ENCODE peak calls at places on chromosomes 16 and 17, in eight cellular contexts. M is IMR-90; A is uterus; S is lower leg skin; H is fibroblast of pulmonary artery; Y is sigmoid colon; R is CD8-positive, alpha-beta memory T cell; K is CD8-positive, alpha-beta T cell. N is an unnamed sample.

GRCh38 chr16:26433807-26434206 is 632.9 kb upstream of the C16orf82 start:
- DNase-seq in M (no peak), A (no peak), S (no peak), H (no peak), Y (no peak), R (no peak), K (no peak), N (no peak)

GRCh38 chr16:83403751-83404150 is 404.0 kb upstream of the HSBP1 start:
- DNase-seq in M (peak), A (no peak), S (no peak), H (peak), Y (no peak), R (no peak), K (no peak), N (peak)

GRCh38 chr17:74731347-74731605 is 5.8 kb upstream of the RAB37 start:
- DNase-seq in M (no peak), A (no peak), S (no peak), H (no peak), Y (no peak), R (no peak), K (no peak), N (no peak)

GRCh38 chr17:27845264-27846041 is 45.1 kb upstream of the NOS2 start:
- DNase-seq in M (no peak), A (no peak), S (no peak), H (no peak), Y (no peak), R (no peak), K (no peak), N (no peak)

GRCh38 chr16:58258326-58258725 is 36.5 kb downstream of the PRSS54 start:
- DNase-seq in M (no peak), A (no peak), S (no peak), H (no peak), Y (no peak), R (no peak), K (no peak), N (no peak)

GRCh38 chr16:57970319-57970718 is 609 bp downstream of the CNGB1 start:
- DNase-seq in M (no peak), A (no peak), S (no peak), H (no peak), Y (no peak), R (no peak), K (no peak), N (no peak)

GRCh38 chr17:44108440-44109311 is 14.8 kb downstream of the HDAC5 start:
- DNase-seq in M (peak), A (peak), S (peak), H (peak), Y (peak), R (no peak), K (no peak), N (peak)

GRCh38 chr17:14301279-14301760 is 439 bp downstream of the HS3ST3B1 start:
- DNase-seq in M (no peak), A (no peak), S (no peak), H (no peak), Y (no peak), R (no peak), K (no peak), N (peak)

DNA sequence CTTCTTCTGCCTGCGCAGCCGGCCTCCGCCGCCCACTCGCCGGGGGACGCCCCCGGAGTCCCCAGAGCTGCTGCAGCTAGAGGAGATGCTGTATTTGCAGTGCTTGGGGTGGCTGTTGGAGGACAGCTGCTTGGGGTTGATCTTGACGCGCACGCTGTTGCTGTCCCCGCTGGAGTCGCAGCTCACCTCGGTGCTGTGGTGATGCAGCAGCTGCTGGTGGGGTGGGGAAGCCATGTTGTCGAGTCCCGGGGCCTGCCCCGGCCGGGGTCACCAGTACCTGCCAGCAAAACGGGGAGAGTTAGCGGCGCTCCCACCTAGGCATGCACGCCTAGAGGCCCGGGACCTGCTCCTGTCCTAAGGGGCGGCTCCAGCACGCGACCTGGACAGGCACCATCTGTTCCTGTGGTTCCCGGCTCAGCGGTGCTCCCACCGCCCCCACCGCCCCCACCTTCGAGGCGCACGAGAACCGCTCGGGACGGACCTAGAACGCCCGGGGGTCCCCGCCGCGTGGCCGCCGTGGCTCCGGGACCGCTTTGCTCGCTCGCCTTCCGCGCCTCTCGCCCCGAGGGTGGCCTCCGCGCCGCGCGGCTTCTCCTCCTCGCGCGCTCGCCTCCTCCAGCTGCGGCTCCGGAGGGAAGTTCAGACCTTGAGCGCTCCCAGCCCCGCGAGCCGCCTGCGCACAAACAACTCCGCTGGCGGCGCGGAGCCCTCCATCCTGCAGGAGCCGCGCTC is 867 bp downstream of the ADCY9 start:
- DNase-seq in M (peak), A (peak), S (peak), H (peak), Y (peak), R (peak), K (peak), N (peak)
- H3K4me3 ChIP-seq in M (peak), A (peak), S (peak), H (peak), Y (peak), R (peak), K (peak), N (peak)

DNA sequence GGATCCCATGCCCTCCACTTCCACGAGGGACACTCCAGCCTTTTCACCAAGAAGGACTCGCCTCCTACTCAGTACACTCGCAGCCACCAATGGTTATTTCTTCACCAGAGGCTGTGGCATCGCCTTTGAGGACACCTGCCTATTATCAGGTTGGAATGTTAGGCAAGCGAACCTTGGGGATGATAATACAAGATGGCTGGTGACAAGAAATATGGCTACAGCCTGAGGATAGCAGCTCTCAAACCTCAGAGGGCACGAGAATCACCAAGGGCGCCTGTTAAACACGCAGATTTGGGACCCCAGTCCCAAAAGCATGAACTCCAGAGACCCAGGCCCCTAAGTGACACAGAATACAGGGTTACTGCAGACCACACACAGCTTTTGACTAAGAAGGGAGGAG is 58.1 kb downstream of the CYTH1 start:
- DNase-seq in M (no peak), A (no peak), S (peak), H (no peak), Y (no peak), R (no peak), K (no peak), N (no peak)
- H3K4me3 ChIP-seq in M (no peak), A (no peak), S (no peak), H (no peak), Y (no peak), R (peak), K (no peak), N (no peak)

GRCh38 chr17:58224315-58224714 is 5.3 kb upstream of the MKS1 start:
- DNase-seq in M (peak), A (no peak), S (no peak), H (peak), Y (no peak), R (no peak), K (no peak), N (peak)
- H3K4me3 ChIP-seq in M (no peak), A (no peak), S (no peak), H (no peak), Y (no peak), R (no peak), K (no peak), N (no peak)

GRCh38 chr16:853981-854807 is 53.7 kb upstream of the GNG13 start:
- DNase-seq in M (no peak), A (no peak), S (no peak), H (no peak), Y (no peak), R (no peak), K (no peak), N (no peak)

GRCh38 chr16:851871-852270 is 51.3 kb upstream of the GNG13 start:
- DNase-seq in M (no peak), A (no peak), S (no peak), H (no peak), Y (no peak), R (no peak), K (no peak), N (no peak)

GRCh38 chr16:851209-851810 is 50.8 kb upstream of the GNG13 start:
- DNase-seq in M (no peak), A (no peak), S (no peak), H (no peak), Y (no peak), R (no peak), K (no peak), N (no peak)

GRCh38 chr16:853306-853705 is 52.8 kb upstream of the GNG13 start:
- DNase-seq in M (no peak), A (no peak), S (no peak), H (no peak), Y (no peak), R (no peak), K (no peak), N (no peak)

DNA sequence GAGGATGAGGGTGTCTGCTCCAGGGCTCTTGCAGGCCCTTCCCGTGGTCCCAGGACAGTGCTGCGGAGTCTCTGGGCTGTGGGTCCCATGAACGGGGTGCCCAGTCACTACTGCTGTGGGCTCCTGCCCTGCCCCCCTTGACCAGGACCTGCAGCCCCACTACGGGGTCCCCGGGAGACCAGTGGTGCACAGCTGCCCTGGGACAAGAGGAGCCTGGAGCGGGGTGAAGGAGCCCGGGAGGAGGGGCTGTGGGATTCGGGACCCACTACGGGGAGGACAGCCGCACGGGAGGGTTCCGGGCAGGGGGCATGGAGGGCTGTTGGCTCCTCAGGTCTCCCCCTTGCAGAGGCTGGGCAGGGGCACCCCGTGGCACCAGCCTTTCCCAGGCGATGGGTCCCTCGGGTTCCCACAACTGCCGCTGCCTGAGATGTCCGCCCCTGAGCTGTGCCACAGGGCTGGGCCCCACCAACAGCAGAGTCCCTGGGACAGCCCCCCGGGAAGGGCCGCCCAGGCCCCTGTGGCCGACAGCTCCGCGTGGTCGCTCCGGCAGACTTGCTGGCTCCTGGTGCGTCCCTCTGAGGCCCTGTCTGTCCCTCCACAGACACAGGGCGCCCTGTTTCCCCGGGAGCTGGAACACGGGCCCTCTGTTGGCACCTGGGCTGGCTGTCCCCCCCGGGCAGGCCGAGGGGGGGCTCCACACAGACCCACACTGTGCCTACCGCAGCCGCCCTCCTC is 52.1 kb upstream of the GNG13 start:
- DNase-seq in M (no peak), A (no peak), S (no peak), H (no peak), Y (no peak), R (no peak), K (no peak), N (no peak)
- H3K4me3 ChIP-seq in M (no peak), A (no peak), S (no peak), H (no peak), Y (no peak), R (no peak), K (no peak), N (no peak)

DNA sequence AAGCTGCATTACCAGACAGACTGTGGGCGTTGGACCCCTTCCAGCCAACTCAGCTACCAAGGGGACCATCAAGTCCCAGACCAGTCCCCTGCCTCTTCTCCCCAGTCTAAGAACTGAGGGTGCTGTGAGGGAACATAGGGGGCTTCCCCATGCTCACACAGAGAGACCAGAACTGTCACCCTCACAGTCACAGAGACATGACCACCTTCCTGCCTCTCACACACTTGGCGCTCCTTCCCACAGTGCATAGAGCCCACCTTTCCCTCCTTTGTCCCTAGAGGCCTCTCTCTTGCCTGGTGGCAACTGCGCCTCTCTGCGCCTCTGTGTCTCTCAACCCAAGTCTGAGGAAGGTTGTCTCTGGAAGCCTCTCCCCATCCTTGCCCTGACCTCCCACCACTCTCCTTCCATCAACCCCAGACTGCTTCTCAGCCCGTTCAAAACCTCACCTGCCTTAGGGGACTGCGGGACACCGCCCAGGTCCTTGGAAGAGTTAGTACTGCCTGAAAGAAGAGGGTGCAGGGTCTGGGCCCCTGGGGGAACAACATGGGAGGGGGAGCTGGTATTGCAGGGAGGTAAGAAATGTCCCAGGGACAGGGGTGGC is 6.1 kb upstream of the LHX1 start:
- DNase-seq in M (no peak), A (no peak), S (no peak), H (no peak), Y (no peak), R (no peak), K (no peak), N (no peak)
- H3K4me3 ChIP-seq in M (no peak), A (no peak), S (no peak), H (no peak), Y (no peak), R (no peak), K (no peak), N (no peak)

GRCh38 chr16:69444873-69445517 is 20.6 kb downstream of the CYB5B start:
- DNase-seq in M (peak), A (no peak), S (no peak), H (peak), Y (no peak), R (no peak), K (no peak), N (peak)
- H3K4me3 ChIP-seq in M (peak), A (peak), S (no peak), H (peak), Y (peak), R (peak), K (peak), N (peak)

DNA sequence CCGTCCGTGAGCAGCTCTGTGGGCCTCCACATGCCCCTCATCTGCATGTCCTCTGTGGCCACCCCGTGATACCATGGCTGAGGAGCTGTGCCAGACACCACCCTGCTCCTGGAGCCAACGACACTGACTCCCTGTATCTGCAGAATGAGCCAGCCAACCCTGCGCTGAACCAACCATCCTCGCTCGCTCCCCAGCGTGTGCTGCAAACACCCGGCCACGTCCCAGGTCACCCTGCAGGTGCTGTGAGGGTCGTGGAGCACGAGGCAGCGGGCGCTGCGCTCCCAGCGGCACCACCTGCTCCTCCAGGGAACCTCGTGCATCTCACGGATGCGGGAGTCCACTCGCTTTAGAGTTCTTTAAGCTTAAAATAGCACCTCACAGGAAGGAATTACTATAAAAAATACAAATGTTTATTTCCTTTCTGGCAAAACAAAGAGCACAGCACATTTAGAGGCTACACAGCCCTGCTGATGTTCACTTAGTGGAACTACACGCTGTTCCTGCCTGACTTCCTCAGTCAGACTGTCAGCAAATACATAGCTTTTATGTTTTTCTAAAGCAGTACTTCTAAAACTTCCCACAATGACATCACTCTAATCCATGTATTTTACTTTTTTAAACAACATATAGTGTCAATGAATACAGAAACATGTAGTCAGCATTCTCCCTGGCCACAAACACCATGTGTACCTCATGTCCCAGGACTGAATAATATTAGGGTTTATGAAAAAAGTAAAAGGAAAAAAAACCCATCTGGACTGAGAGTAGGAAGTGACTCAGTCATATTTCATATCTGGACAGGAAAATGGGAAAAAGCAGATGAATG is 43.5 kb downstream of the MAP1LC3B start:
- DNase-seq in M (peak), A (no peak), S (no peak), H (peak), Y (no peak), R (no peak), K (no peak), N (peak)
- H3K4me3 ChIP-seq in M (no peak), A (no peak), S (no peak), H (peak), Y (no peak), R (no peak), K (no peak), N (peak)

GRCh38 chr16:89117239-89117974 is 23.8 kb downstream of the ACSF3 start:
- DNase-seq in M (no peak), A (no peak), S (no peak), H (no peak), Y (no peak), R (no peak), K (no peak), N (no peak)

GRCh38 chr16:89116341-89117238 is 22.9 kb downstream of the ACSF3 start:
- DNase-seq in M (no peak), A (no peak), S (no peak), H (no peak), Y (no peak), R (no peak), K (no peak), N (no peak)

GRCh38 chr16:89113661-89114060 is 20.0 kb downstream of the ACSF3 start:
- DNase-seq in M (no peak), A (no peak), S (no peak), H (no peak), Y (no peak), R (no peak), K (no peak), N (no peak)

GRCh38 chr16:89114159-89114981 is 20.7 kb downstream of the ACSF3 start:
- DNase-seq in M (no peak), A (no peak), S (no peak), H (peak), Y (no peak), R (no peak), K (peak), N (no peak)

GRCh38 chr16:89115216-89115949 is 21.7 kb downstream of the ACSF3 start:
- DNase-seq in M (no peak), A (no peak), S (peak), H (peak), Y (peak), R (peak), K (peak), N (no peak)
- H3K4me3 ChIP-seq in M (no peak), A (no peak), S (no peak), H (no peak), Y (no peak), R (peak), K (peak), N (no peak)

GRCh38 chr17:22171631-22172030 is 479.3 kb downstream of the KCNJ18 start:
- DNase-seq in M (no peak), A (no peak), S (no peak), H (no peak), Y (no peak), R (no peak), K (no peak), N (no peak)
- H3K4me3 ChIP-seq in M (no peak), A (no peak), S (no peak), H (no peak), Y (no peak), R (no peak), K (no peak), N (no peak)

GRCh38 chr16:85393674-85394510 is 219.2 kb upstream of the GSE1 start:
- DNase-seq in M (peak), A (peak), S (peak), H (peak), Y (peak), R (peak), K (peak), N (peak)
- H3K4me3 ChIP-seq in M (no peak), A (no peak), S (no peak), H (no peak), Y (peak), R (no peak), K (no peak), N (no peak)